ENCODE peak calls at places on chromosome 14, in eight cellular contexts. One of them, this sample, is unnamed.

GRCh38 chr14:59305231-59305630 is 116.8 kb downstream of the DAAM1 start:
- DNase-seq in osteoblast: no peak
- DNase-seq in LoVo: no peak
- DNase-seq in HFF-Myc: no peak
- DNase-seq in DMS153: no peak
- DNase-seq in NCI-H2081: no peak
- DNase-seq in SW 1271: no peak
- DNase-seq in stimulated activated CD4-positive, alpha-beta T cell treated with anti-CD3 and anti-CD28 coated beads, Interleukin-1b, Interleukin-23, amount 100 ng/mL, for 1 hour: no peak
- DNase-seq in this sample: no peak

GRCh38 chr14:54524410-54524809 is 14.7 kb downstream of the CGRRF1 start:
- DNase-seq in LoVo: no peak
- DNase-seq in stimulated activated CD4-positive, alpha-beta T cell treated with anti-CD3 and anti-CD28 coated beads, Interleukin-1b, Interleukin-23, amount 100 ng/mL, for 1 hour: no peak
- DNase-seq in SW 1271: no peak
- DNase-seq in osteoblast: no peak
- DNase-seq in NCI-H2081: no peak
- DNase-seq in DMS153: no peak
- DNase-seq in HFF-Myc: no peak
- DNase-seq in this sample: no peak

GRCh38 chr14:84857571-84857970 is 672.4 kb upstream of the FLRT2 start:
- DNase-seq in LoVo: no peak
- DNase-seq in SW 1271: no peak
- DNase-seq in DMS153: no peak
- DNase-seq in osteoblast: no peak
- DNase-seq in NCI-H2081: no peak
- DNase-seq in stimulated activated CD4-positive, alpha-beta T cell treated with anti-CD3 and anti-CD28 coated beads, Interleukin-1b, Interleukin-23, amount 100 ng/mL, for 1 hour: no peak
- DNase-seq in HFF-Myc: no peak
- DNase-seq in this sample: no peak

GRCh38 chr14:96681826-96682225 is 115.4 kb upstream of the VRK1 start:
- DNase-seq in SW 1271: no peak
- DNase-seq in stimulated activated CD4-positive, alpha-beta T cell treated with anti-CD3 and anti-CD28 coated beads, Interleukin-1b, Interleukin-23, amount 100 ng/mL, for 1 hour: no peak
- DNase-seq in LoVo: no peak
- DNase-seq in HFF-Myc: no peak
- DNase-seq in DMS153: no peak
- DNase-seq in osteoblast: no peak
- DNase-seq in NCI-H2081: no peak
- DNase-seq in this sample: no peak

GRCh38 chr14:56185991-56186390 is 67.8 kb downstream of the PELI2 start:
- DNase-seq in osteoblast: no peak
- DNase-seq in SW 1271: no peak
- DNase-seq in NCI-H2081: peak
- DNase-seq in stimulated activated CD4-positive, alpha-beta T cell treated with anti-CD3 and anti-CD28 coated beads, Interleukin-1b, Interleukin-23, amount 100 ng/mL, for 1 hour: no peak
- DNase-seq in DMS153: no peak
- DNase-seq in HFF-Myc: no peak
- DNase-seq in LoVo: no peak
- DNase-seq in this sample: no peak

GRCh38 chr14:39974036-39974435 is 541.8 kb upstream of the FBXO33 start:
- DNase-seq in stimulated activated CD4-positive, alpha-beta T cell treated with anti-CD3 and anti-CD28 coated beads, Interleukin-1b, Interleukin-23, amount 100 ng/mL, for 1 hour: no peak
- DNase-seq in HFF-Myc: no peak
- DNase-seq in NCI-H2081: no peak
- DNase-seq in SW 1271: no peak
- DNase-seq in osteoblast: no peak
- DNase-seq in DMS153: no peak
- DNase-seq in LoVo: no peak
- DNase-seq in this sample: no peak

GRCh38 chr14:91395998-91396660 is 21.5 kb downstream of the CCDC88C start:
- DNase-seq in HFF-Myc: no peak
- DNase-seq in LoVo: no peak
- DNase-seq in NCI-H2081: no peak
- DNase-seq in DMS153: peak
- DNase-seq in SW 1271: no peak
- DNase-seq in stimulated activated CD4-positive, alpha-beta T cell treated with anti-CD3 and anti-CD28 coated beads, Interleukin-1b, Interleukin-23, amount 100 ng/mL, for 1 hour: no peak
- DNase-seq in osteoblast: peak
- DNase-seq in this sample: no peak

GRCh38 chr14:75426332-75427125 is 1.3 kb upstream of the JDP2 start:
- DNase-seq in NCI-H2081: no peak
- DNase-seq in LoVo: no peak
- DNase-seq in osteoblast: no peak
- DNase-seq in DMS153: no peak
- DNase-seq in SW 1271: no peak
- DNase-seq in stimulated activated CD4-positive, alpha-beta T cell treated with anti-CD3 and anti-CD28 coated beads, Interleukin-1b, Interleukin-23, amount 100 ng/mL, for 1 hour: no peak
- DNase-seq in HFF-Myc: no peak
- DNase-seq in this sample: no peak

GRCh38 chr14:101062065-101062450 is 158.5 kb upstream of the RTL1 start:
- DNase-seq in LoVo: no peak
- DNase-seq in NCI-H2081: no peak
- DNase-seq in stimulated activated CD4-positive, alpha-beta T cell treated with anti-CD3 and anti-CD28 coated beads, Interleukin-1b, Interleukin-23, amount 100 ng/mL, for 1 hour: no peak
- DNase-seq in osteoblast: peak
- DNase-seq in DMS153: no peak
- DNase-seq in SW 1271: no peak
- DNase-seq in HFF-Myc: no peak
- DNase-seq in this sample: no peak

GRCh38 chr14:59116984-59117415 is 71.5 kb upstream of the DAAM1 start:
- DNase-seq in SW 1271: no peak
- DNase-seq in stimulated activated CD4-positive, alpha-beta T cell treated with anti-CD3 and anti-CD28 coated beads, Interleukin-1b, Interleukin-23, amount 100 ng/mL, for 1 hour: no peak
- DNase-seq in LoVo: peak
- DNase-seq in DMS153: no peak
- DNase-seq in HFF-Myc: no peak
- DNase-seq in osteoblast: no peak
- DNase-seq in NCI-H2081: no peak
- DNase-seq in this sample: no peak

GRCh38 chr14:23358553-23359166 is 6.0 kb upstream of the SLC22A17 start:
- DNase-seq in osteoblast: peak
- DNase-seq in stimulated activated CD4-positive, alpha-beta T cell treated with anti-CD3 and anti-CD28 coated beads, Interleukin-1b, Interleukin-23, amount 100 ng/mL, for 1 hour: no peak
- DNase-seq in HFF-Myc: no peak
- DNase-seq in NCI-H2081: no peak
- DNase-seq in LoVo: no peak
- DNase-seq in SW 1271: no peak
- DNase-seq in DMS153: no peak
- DNase-seq in this sample: no peak

GRCh38 chr14:22036541-22036940 is 362.9 kb upstream of the OR4E1 start:
- DNase-seq in NCI-H2081: no peak
- DNase-seq in SW 1271: no peak
- DNase-seq in stimulated activated CD4-positive, alpha-beta T cell treated with anti-CD3 and anti-CD28 coated beads, Interleukin-1b, Interleukin-23, amount 100 ng/mL, for 1 hour: no peak
- DNase-seq in LoVo: no peak
- DNase-seq in DMS153: no peak
- DNase-seq in osteoblast: no peak
- DNase-seq in HFF-Myc: no peak
- DNase-seq in this sample: no peak

GRCh38 chr14:60506462-60506984 is 2.4 kb upstream of the SIX6 start:
- DNase-seq in LoVo: no peak
- DNase-seq in SW 1271: no peak
- DNase-seq in osteoblast: no peak
- DNase-seq in stimulated activated CD4-positive, alpha-beta T cell treated with anti-CD3 and anti-CD28 coated beads, Interleukin-1b, Interleukin-23, amount 100 ng/mL, for 1 hour: no peak
- DNase-seq in NCI-H2081: no peak
- DNase-seq in DMS153: no peak
- DNase-seq in HFF-Myc: no peak
- DNase-seq in this sample: no peak

GRCh38 chr14:97021001-97021400 is 223.8 kb downstream of the VRK1 start:
- DNase-seq in SW 1271: no peak
- DNase-seq in HFF-Myc: no peak
- DNase-seq in NCI-H2081: no peak
- DNase-seq in stimulated activated CD4-positive, alpha-beta T cell treated with anti-CD3 and anti-CD28 coated beads, Interleukin-1b, Interleukin-23, amount 100 ng/mL, for 1 hour: no peak
- DNase-seq in DMS153: no peak
- DNase-seq in osteoblast: no peak
- DNase-seq in LoVo: no peak
- DNase-seq in this sample: no peak

GRCh38 chr14:46490150-46490769 is 161.3 kb downstream of the RPL10L start:
- DNase-seq in HFF-Myc: no peak
- DNase-seq in osteoblast: no peak
- DNase-seq in SW 1271: peak
- DNase-seq in NCI-H2081: peak
- DNase-seq in stimulated activated CD4-positive, alpha-beta T cell treated with anti-CD3 and anti-CD28 coated beads, Interleukin-1b, Interleukin-23, amount 100 ng/mL, for 1 hour: no peak
- DNase-seq in LoVo: no peak
- DNase-seq in DMS153: no peak
- DNase-seq in this sample: no peak

GRCh38 chr14:88706425-88706824 is 86.3 kb downstream of the EML5 start:
- DNase-seq in LoVo: no peak
- DNase-seq in SW 1271: no peak
- DNase-seq in osteoblast: no peak
- DNase-seq in HFF-Myc: no peak
- DNase-seq in stimulated activated CD4-positive, alpha-beta T cell treated with anti-CD3 and anti-CD28 coated beads, Interleukin-1b, Interleukin-23, amount 100 ng/mL, for 1 hour: no peak
- DNase-seq in NCI-H2081: no peak
- DNase-seq in DMS153: no peak
- DNase-seq in this sample: no peak

GRCh38 chr14:24376448-24377070 is 8.6 kb downstream of the NFATC4 start:
- DNase-seq in osteoblast: no peak
- DNase-seq in stimulated activated CD4-positive, alpha-beta T cell treated with anti-CD3 and anti-CD28 coated beads, Interleukin-1b, Interleukin-23, amount 100 ng/mL, for 1 hour: no peak
- DNase-seq in SW 1271: no peak
- DNase-seq in NCI-H2081: no peak
- DNase-seq in LoVo: no peak
- DNase-seq in DMS153: peak
- DNase-seq in HFF-Myc: no peak
- DNase-seq in this sample: no peak

GRCh38 chr14:85947461-85947860 is 417.5 kb downstream of the FLRT2 start:
- DNase-seq in DMS153: no peak
- DNase-seq in LoVo: no peak
- DNase-seq in HFF-Myc: no peak
- DNase-seq in osteoblast: no peak
- DNase-seq in NCI-H2081: no peak
- DNase-seq in SW 1271: no peak
- DNase-seq in stimulated activated CD4-positive, alpha-beta T cell treated with anti-CD3 and anti-CD28 coated beads, Interleukin-1b, Interleukin-23, amount 100 ng/mL, for 1 hour: no peak
- DNase-seq in this sample: no peak

GRCh38 chr14:73526036-73526984 is 10.6 kb upstream of the ACOT1 start:
- DNase-seq in HFF-Myc: peak
- DNase-seq in NCI-H2081: peak
- DNase-seq in LoVo: no peak
- DNase-seq in stimulated activated CD4-positive, alpha-beta T cell treated with anti-CD3 and anti-CD28 coated beads, Interleukin-1b, Interleukin-23, amount 100 ng/mL, for 1 hour: no peak
- DNase-seq in osteoblast: peak
- DNase-seq in DMS153: no peak
- DNase-seq in SW 1271: no peak
- DNase-seq in this sample: no peak

GRCh38 chr14:21643407-21643806 is 8.7 kb upstream of the OR10G2 start:
- DNase-seq in stimulated activated CD4-positive, alpha-beta T cell treated with anti-CD3 and anti-CD28 coated beads, Interleukin-1b, Interleukin-23, amount 100 ng/mL, for 1 hour: no peak
- DNase-seq in osteoblast: no peak
- DNase-seq in HFF-Myc: no peak
- DNase-seq in LoVo: no peak
- DNase-seq in SW 1271: no peak
- DNase-seq in NCI-H2081: no peak
- DNase-seq in DMS153: no peak
- DNase-seq in this sample: no peak

GRCh38 chr14:104876251-104876699 is 11.2 kb downstream of the CEP170B start:
- DNase-seq in HFF-Myc: no peak
- DNase-seq in SW 1271: peak
- DNase-seq in DMS153: no peak
- DNase-seq in osteoblast: peak
- DNase-seq in stimulated activated CD4-positive, alpha-beta T cell treated with anti-CD3 and anti-CD28 coated beads, Interleukin-1b, Interleukin-23, amount 100 ng/mL, for 1 hour: no peak
- DNase-seq in LoVo: peak
- DNase-seq in NCI-H2081: no peak
- DNase-seq in this sample: peak

GRCh38 chr14:31080060-31080459 is 53.9 kb upstream of the STRN3 start:
- DNase-seq in SW 1271: no peak
- DNase-seq in NCI-H2081: no peak
- DNase-seq in HFF-Myc: peak
- DNase-seq in osteoblast: peak
- DNase-seq in DMS153: no peak
- DNase-seq in stimulated activated CD4-positive, alpha-beta T cell treated with anti-CD3 and anti-CD28 coated beads, Interleukin-1b, Interleukin-23, amount 100 ng/mL, for 1 hour: no peak
- DNase-seq in LoVo: peak
- DNase-seq in this sample: peak

GRCh38 chr14:56789955-56790354 is 20.3 kb downstream of the OTX2 start:
- DNase-seq in DMS153: no peak
- DNase-seq in stimulated activated CD4-positive, alpha-beta T cell treated with anti-CD3 and anti-CD28 coated beads, Interleukin-1b, Interleukin-23, amount 100 ng/mL, for 1 hour: no peak
- DNase-seq in HFF-Myc: no peak
- DNase-seq in SW 1271: no peak
- DNase-seq in osteoblast: no peak
- DNase-seq in NCI-H2081: no peak
- DNase-seq in LoVo: no peak
- DNase-seq in this sample: no peak

GRCh38 chr14:102154121-102154520 is 14.4 kb downstream of the WDR20 start:
- DNase-seq in osteoblast: no peak
- DNase-seq in LoVo: no peak
- DNase-seq in SW 1271: no peak
- DNase-seq in NCI-H2081: no peak
- DNase-seq in HFF-Myc: no peak
- DNase-seq in DMS153: no peak
- DNase-seq in stimulated activated CD4-positive, alpha-beta T cell treated with anti-CD3 and anti-CD28 coated beads, Interleukin-1b, Interleukin-23, amount 100 ng/mL, for 1 hour: no peak
- DNase-seq in this sample: no peak

GRCh38 chr14:54591461-54592245 is 24.7 kb downstream of the SAMD4A start:
- DNase-seq in NCI-H2081: no peak
- DNase-seq in DMS153: no peak
- DNase-seq in osteoblast: no peak
- DNase-seq in HFF-Myc: no peak
- DNase-seq in LoVo: no peak
- DNase-seq in stimulated activated CD4-positive, alpha-beta T cell treated with anti-CD3 and anti-CD28 coated beads, Interleukin-1b, Interleukin-23, amount 100 ng/mL, for 1 hour: no peak
- DNase-seq in SW 1271: peak
- DNase-seq in this sample: no peak

GRCh38 chr14:54480830-54481562 is 7.8 kb downstream of the GMFB start:
- DNase-seq in SW 1271: no peak
- DNase-seq in NCI-H2081: no peak
- DNase-seq in stimulated activated CD4-positive, alpha-beta T cell treated with anti-CD3 and anti-CD28 coated beads, Interleukin-1b, Interleukin-23, amount 100 ng/mL, for 1 hour: no peak
- DNase-seq in osteoblast: no peak
- DNase-seq in LoVo: no peak
- DNase-seq in DMS153: no peak
- DNase-seq in HFF-Myc: no peak
- DNase-seq in this sample: no peak

GRCh38 chr14:103516426-103517171 is 6.0 kb downstream of the CKB start:
- DNase-seq in HFF-Myc: no peak
- DNase-seq in SW 1271: no peak
- DNase-seq in NCI-H2081: no peak
- DNase-seq in stimulated activated CD4-positive, alpha-beta T cell treated with anti-CD3 and anti-CD28 coated beads, Interleukin-1b, Interleukin-23, amount 100 ng/mL, for 1 hour: no peak
- DNase-seq in DMS153: no peak
- DNase-seq in LoVo: no peak
- DNase-seq in osteoblast: peak
- DNase-seq in this sample: no peak

GRCh38 chr14:96944297-96944696 is 147.1 kb downstream of the VRK1 start:
- DNase-seq in HFF-Myc: no peak
- DNase-seq in DMS153: no peak
- DNase-seq in NCI-H2081: no peak
- DNase-seq in LoVo: no peak
- DNase-seq in osteoblast: no peak
- DNase-seq in SW 1271: no peak
- DNase-seq in stimulated activated CD4-positive, alpha-beta T cell treated with anti-CD3 and anti-CD28 coated beads, Interleukin-1b, Interleukin-23, amount 100 ng/mL, for 1 hour: no peak
- DNase-seq in this sample: no peak

GRCh38 chr14:89249296-89249565 is 167.8 kb downstream of the FOXN3 start:
- DNase-seq in LoVo: no peak
- DNase-seq in SW 1271: no peak
- DNase-seq in NCI-H2081: no peak
- DNase-seq in DMS153: no peak
- DNase-seq in stimulated activated CD4-positive, alpha-beta T cell treated with anti-CD3 and anti-CD28 coated beads, Interleukin-1b, Interleukin-23, amount 100 ng/mL, for 1 hour: no peak
- DNase-seq in HFF-Myc: no peak
- DNase-seq in osteoblast: no peak
- DNase-seq in this sample: no peak

GRCh38 chr14:36478782-36479181 is 41.2 kb downstream of the NKX2-1 start:
- DNase-seq in DMS153: no peak
- DNase-seq in stimulated activated CD4-positive, alpha-beta T cell treated with anti-CD3 and anti-CD28 coated beads, Interleukin-1b, Interleukin-23, amount 100 ng/mL, for 1 hour: no peak
- DNase-seq in NCI-H2081: no peak
- DNase-seq in HFF-Myc: no peak
- DNase-seq in LoVo: no peak
- DNase-seq in osteoblast: no peak
- DNase-seq in SW 1271: no peak
- DNase-seq in this sample: no peak

This sample was measured in A549.